ENCODE peak calls at places on chromosomes 3 and 15, in five cellular contexts. W is fibroblast of lung, C is ovary, I is osteocyte, R is AG09309. M is an unnamed sample.

GRCh38 chr3:193711165-193711485 is 118.1 kb downstream of the OPA1 start:
- DNase-seq in W (no peak), C (no peak), I (no peak), R (no peak), M (no peak)

GRCh38 chr3:158802399-158803023 is 657 bp downstream of the MFSD1 start:
- DNase-seq in W (no peak), C (no peak), I (no peak), R (no peak), M (no peak)

GRCh38 chr3:179825527-179826246 is 172.8 kb downstream of the USP13 start:
- DNase-seq in W (no peak), C (no peak), I (peak), R (no peak), M (no peak)

GRCh38 chr15:85793641-85794597 is 806 bp downstream of the KLHL25 start:
- DNase-seq in W (no peak), C (peak), I (no peak), R (no peak), M (no peak)

GRCh38 chr3:39177708-39178332 is 14.6 kb downstream of the XIRP1 start:
- DNase-seq in W (peak), C (peak), I (no peak), R (peak), M (peak)

GRCh38 chr3:61875073-61875472 is 313.7 kb downstream of the PTPRG start:
- DNase-seq in W (peak), C (no peak), I (no peak), R (no peak), M (no peak)

GRCh38 chr15:99143655-99144610 is 39.1 kb downstream of the SYNM start:
- DNase-seq in W (peak), C (peak), I (peak), R (peak), M (peak)

GRCh38 chr3:69012111-69012835 is 1.2 kb downstream of the EOGT start:
- DNase-seq in W (peak), C (peak), I (no peak), R (peak), M (no peak)

GRCh38 chr15:25416693-25417092 is 22.1 kb downstream of the UBE3A start:
- DNase-seq in W (no peak), C (no peak), I (no peak), R (no peak), M (no peak)

GRCh38 chr3:26712211-26713026 is 89.8 kb downstream of the LRRC3B start:
- DNase-seq in W (peak), C (no peak), I (no peak), R (no peak), M (no peak)

GRCh38 chr3:59774613-59775012 is 724.8 kb upstream of the CFAP20DC start:
- DNase-seq in W (peak), C (no peak), I (no peak), R (peak), M (peak)

GRCh38 chr3:100072328-100073048 is 41.8 kb downstream of the FILIP1L start:
- DNase-seq in W (peak), C (no peak), I (no peak), R (no peak), M (no peak)

GRCh38 chr3:185046623-185047022 is 106.2 kb downstream of the C3orf70 start:
- DNase-seq in W (no peak), C (no peak), I (no peak), R (no peak), M (no peak)

GRCh38 chr15:25933456-25934158 is 70.5 kb upstream of the ATP10A start:
- DNase-seq in W (peak), C (peak), I (peak), R (peak), M (peak)

GRCh38 chr15:41288464-41288863 is 43.9 kb downstream of the OIP5 start:
- DNase-seq in W (no peak), C (no peak), I (no peak), R (no peak), M (no peak)

GRCh38 chr3:111588527-111588926 is 6.6 kb downstream of the ZBED2 start:
- DNase-seq in W (no peak), C (no peak), I (no peak), R (no peak), M (peak)

GRCh38 chr3:190883973-190884832 is 21.7 kb upstream of the GMNC start:
- DNase-seq in W (peak), C (peak), I (no peak), R (peak), M (peak)

GRCh38 chr15:89106200-89106599 is 17.9 kb downstream of the ABHD2 start:
- DNase-seq in W (no peak), C (no peak), I (no peak), R (no peak), M (no peak)

GRCh38 chr3:94990952-94991705 is 928.3 kb downstream of the NSUN3 start:
- DNase-seq in W (no peak), C (no peak), I (no peak), R (no peak), M (no peak)

GRCh38 chr3:183317886-183318845 is 65.1 kb downstream of the B3GNT5 start:
- DNase-seq in W (peak), C (no peak), I (no peak), R (no peak), M (no peak)

GRCh38 chr3:129611812-129612349 is 5.4 kb upstream of the PLXND1 start:
- DNase-seq in W (no peak), C (no peak), I (no peak), R (no peak), M (peak)

GRCh38 chr3:129526121-129526900 is 2.1 kb upstream of the RHO start:
- DNase-seq in W (no peak), C (no peak), I (no peak), R (no peak), M (no peak)

GRCh38 chr15:50940506-50940905 is 32.0 kb downstream of the AP4E1 start:
- DNase-seq in W (peak), C (no peak), I (no peak), R (no peak), M (peak)

GRCh38 chr3:52396011-52396906 is 48.6 kb downstream of the SEMA3G start:
- DNase-seq in W (no peak), C (no peak), I (no peak), R (no peak), M (no peak)

GRCh38 chr3:69330891-69331400 is 54.9 kb downstream of the FRMD4B start:
- DNase-seq in W (no peak), C (no peak), I (no peak), R (no peak), M (no peak)

GRCh38 chr3:158830391-158830790 is 28.5 kb downstream of the MFSD1 start:
- DNase-seq in W (peak), C (no peak), I (no peak), R (no peak), M (peak)

GRCh38 chr15:41791547-41791937 is 17.3 kb downstream of the MAPKBP1 start:
- DNase-seq in W (no peak), C (no peak), I (no peak), R (no peak), M (no peak)

GRCh38 chr15:93040288-93041158 is 48.5 kb downstream of the RGMA start:
- DNase-seq in W (no peak), C (no peak), I (no peak), R (no peak), M (no peak)

GRCh38 chr15:58608129-58608590 is 141.3 kb downstream of the ADAM10 start:
- DNase-seq in W (peak), C (no peak), I (no peak), R (peak), M (peak)

GRCh38 chr3:53496984-53497383 is 2.6 kb downstream of the CACNA1D start:
- DNase-seq in W (no peak), C (no peak), I (no peak), R (no peak), M (no peak)

GRCh38 chr3:61299981-61300380 is 48.7 kb upstream of the FHIT start:
- DNase-seq in W (no peak), C (no peak), I (no peak), R (no peak), M (no peak)

GRCh38 chr3:114624676-114625181 is 330.9 kb downstream of the TIGIT start:
- DNase-seq in W (peak), C (peak), I (peak), R (peak), M (peak)

GRCh38 chr15:40891810-40892448 is 2.3 kb upstream of the VPS18 start:
- DNase-seq in W (peak), C (no peak), I (no peak), R (no peak), M (peak)

GRCh38 chr3:72960812-72961518 is 35.6 kb upstream of the PPP4R2 start:
- DNase-seq in W (peak), C (peak), I (no peak), R (peak), M (peak)

GRCh38 chr3:15479602-15480248 is 41.8 kb downstream of the COLQ start:
- DNase-seq in W (no peak), C (no peak), I (no peak), R (no peak), M (no peak)

GRCh38 chr15:67080900-67081431 is 15.6 kb downstream of the SMAD3 start:
- DNase-seq in W (peak), C (no peak), I (no peak), R (peak), M (peak)
- TF ChIP-seq CTCF in W (peak), C (no peak), I (peak), R (peak), M (peak)

GRCh38 chr3:139982404-139982803 is 47.4 kb downstream of the CLSTN2 start:
- DNase-seq in W (no peak), C (no peak), I (peak), R (no peak), M (no peak)
- TF ChIP-seq CTCF in W (no peak), C (no peak), I (peak), R (peak), M (peak)

GRCh38 chr15:38029741-38030140 is 95.3 kb downstream of the TMCO5A start:
- DNase-seq in W (peak), C (no peak), I (no peak), R (no peak), M (no peak)

GRCh38 chr15:38024293-38025091 is 90.1 kb downstream of the TMCO5A start:
- DNase-seq in W (no peak), C (no peak), I (no peak), R (no peak), M (no peak)

GRCh38 chr15:38030609-38031008 is 96.2 kb downstream of the TMCO5A start:
- DNase-seq in W (no peak), C (no peak), I (no peak), R (no peak), M (no peak)

DNA sequence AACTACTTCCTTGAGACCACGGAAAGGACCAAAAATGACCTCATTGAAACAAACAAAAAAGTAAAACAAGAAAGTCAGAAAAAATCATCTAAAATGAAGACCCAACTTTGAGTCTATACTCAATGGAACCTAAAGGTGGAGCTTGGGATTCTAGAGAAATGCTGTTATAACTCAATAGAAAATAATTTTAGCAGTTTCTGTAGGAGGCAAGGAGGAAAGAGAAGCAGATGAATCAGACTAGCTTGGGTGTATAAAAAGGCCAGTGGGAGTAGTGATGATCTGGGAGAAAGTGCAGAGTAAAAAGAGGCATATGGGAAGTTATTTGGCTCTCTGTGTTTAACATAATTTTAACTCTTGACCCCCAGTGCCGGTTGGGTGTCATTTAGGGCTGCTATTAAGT is 94.4 kb downstream of the TMCO5A start:
- DNase-seq in W (peak), C (no peak), I (no peak), R (peak), M (peak)
- TF ChIP-seq CTCF in W (no peak), C (no peak), I (peak), R (peak), M (peak)

GRCh38 chr15:80636675-80637074 is 58.4 kb upstream of the ABHD17C start:
- DNase-seq in W (no peak), C (no peak), I (peak), R (no peak), M (no peak)
- TF ChIP-seq CTCF in W (no peak), C (no peak), I (no peak), R (no peak), M (no peak)

GRCh38 chr15:80418892-80419537 is 14.8 kb downstream of the ARNT2 start:
- DNase-seq in W (peak), C (no peak), I (no peak), R (peak), M (peak)
- TF ChIP-seq CTCF in W (peak), C (peak), I (peak), R (peak), M (peak)

GRCh38 chr3:117356296-117356695 is 646.7 kb downstream of the TUSC7 start:
- DNase-seq in W (no peak), C (no peak), I (no peak), R (no peak), M (no peak)

GRCh38 chr3:117358717-117359314 is 649.2 kb downstream of the TUSC7 start:
- DNase-seq in W (no peak), C (no peak), I (peak), R (no peak), M (no peak)

GRCh38 chr3:117349566-117349965 is 640.0 kb downstream of the TUSC7 start:
- DNase-seq in W (no peak), C (no peak), I (no peak), R (no peak), M (no peak)

GRCh38 chr3:117350386-117350785 is 640.8 kb downstream of the TUSC7 start:
- DNase-seq in W (no peak), C (no peak), I (no peak), R (no peak), M (no peak)

DNA sequence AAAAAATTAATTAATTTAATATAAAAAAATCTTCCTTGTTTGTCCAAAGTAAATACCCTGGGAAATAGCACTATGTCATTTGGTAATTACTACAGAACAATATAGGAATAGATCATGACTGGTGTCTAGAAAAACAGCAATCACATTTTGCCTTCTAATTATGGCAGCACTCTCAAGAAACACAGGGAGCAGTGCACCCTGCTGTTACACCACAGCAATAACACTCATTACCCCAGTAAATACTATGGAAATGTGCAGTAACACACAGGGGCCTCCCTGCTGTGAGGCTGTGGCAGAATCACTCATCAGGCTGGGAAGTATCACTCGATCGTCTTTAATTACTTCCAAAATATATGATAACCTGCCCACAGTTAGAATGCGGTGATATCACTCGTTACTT is 646.0 kb downstream of the TUSC7 start:
- DNase-seq in W (peak), C (no peak), I (no peak), R (no peak), M (no peak)
- TF ChIP-seq CTCF in W (peak), C (no peak), I (peak), R (peak), M (no peak)

DNA sequence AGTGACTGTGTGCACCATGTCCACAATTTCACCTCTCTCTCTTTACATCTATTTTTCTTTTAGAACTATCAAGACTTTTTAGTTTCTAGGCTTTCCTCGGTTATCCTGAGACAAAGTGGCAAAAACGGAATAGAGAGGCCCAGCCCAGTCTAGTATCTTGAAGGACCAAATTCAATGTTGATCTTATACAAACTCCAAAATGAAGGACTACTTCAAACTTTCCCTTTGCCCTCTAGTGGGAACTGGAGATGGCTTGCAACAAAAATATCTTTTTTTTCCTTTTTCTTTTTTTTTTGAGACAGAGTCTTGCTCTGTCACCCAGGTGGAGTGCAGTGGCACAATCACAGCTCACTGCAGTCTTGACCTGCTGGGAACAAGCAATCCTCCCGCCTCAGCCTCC is 338.5 kb upstream of the UMPS start:
- DNase-seq in W (no peak), C (no peak), I (no peak), R (no peak), M (no peak)
- TF ChIP-seq CTCF in W (no peak), C (no peak), I (no peak), R (peak), M (peak)

GRCh38 chr15:69143756-69144436 is 16.5 kb upstream of the GLCE start:
- DNase-seq in W (peak), C (no peak), I (no peak), R (no peak), M (no peak)

GRCh38 chr15:69141833-69142232 is 18.6 kb upstream of the GLCE start:
- DNase-seq in W (no peak), C (no peak), I (no peak), R (no peak), M (no peak)

GRCh38 chr15:69140306-69140705 is 20.1 kb upstream of the GLCE start:
- DNase-seq in W (no peak), C (no peak), I (no peak), R (no peak), M (no peak)

GRCh38 chr15:69138963-69139362 is 21.5 kb upstream of the GLCE start:
- DNase-seq in W (no peak), C (no peak), I (no peak), R (no peak), M (no peak)

GRCh38 chr15:69141286-69141701 is 19.1 kb upstream of the GLCE start:
- DNase-seq in W (peak), C (no peak), I (no peak), R (no peak), M (no peak)
- TF ChIP-seq CTCF in W (no peak), C (no peak), I (peak), R (no peak), M (peak)

GRCh38 chr3:157159037-157159761 is 748 bp downstream of the CCNL1 start:
- DNase-seq in W (peak), C (peak), I (peak), R (no peak), M (no peak)
- TF ChIP-seq CTCF in W (peak), C (no peak), I (peak), R (peak), M (peak)

M was measured in HFFc6.